ENCODE peak calls at places on chromosome 22, in five cellular contexts. One of them, this sample, is unnamed.

GRCh38 chr22:24683671-24684070 is 80.7 kb downstream of the GGT1 start:
- DNase-seq in Peyer's patch: no peak
- DNase-seq in sigmoid colon: no peak
- DNase-seq in keratinocyte: no peak
- DNase-seq in ovary: no peak
- DNase-seq in this sample: no peak

GRCh38 chr22:30754971-30755759 is 60.5 kb downstream of the OSBP2 start:
- DNase-seq in Peyer's patch: peak; percentile 82
- DNase-seq in sigmoid colon: peak; percentile 72
- DNase-seq in keratinocyte: peak; percentile 25
- DNase-seq in ovary: peak; percentile 41
- DNase-seq in this sample: peak; percentile 66

GRCh38 chr22:23751441-23751996 is 607 bp upstream of the ZNF70 start:
- DNase-seq in Peyer's patch: no peak
- DNase-seq in sigmoid colon: peak; percentile 77
- DNase-seq in keratinocyte: no peak
- DNase-seq in ovary: peak; percentile 61
- DNase-seq in this sample: peak; percentile 69

GRCh38 chr22:39177791-39178190 is 25.3 kb upstream of the CBX7 start:
- DNase-seq in Peyer's patch: no peak
- DNase-seq in sigmoid colon: no peak
- DNase-seq in keratinocyte: no peak
- DNase-seq in ovary: peak; percentile 39
- DNase-seq in this sample: no peak

GRCh38 chr22:18067548-18068341 is 10.0 kb upstream of the PEX26 start:
- DNase-seq in Peyer's patch: no peak
- DNase-seq in sigmoid colon: no peak
- DNase-seq in keratinocyte: no peak
- DNase-seq in ovary: peak; percentile 50
- DNase-seq in this sample: no peak

GRCh38 chr22:41021655-41022454 is 70.5 kb upstream of the EP300 start:
- DNase-seq in Peyer's patch: peak; percentile 81
- DNase-seq in sigmoid colon: peak; percentile 88
- DNase-seq in keratinocyte: no peak
- DNase-seq in ovary: peak; percentile 84
- DNase-seq in this sample: peak; percentile 83

GRCh38 chr22:22752199-22752555 is 107.8 kb downstream of the GGTLC2 start:
- DNase-seq in Peyer's patch: no peak
- DNase-seq in sigmoid colon: no peak
- DNase-seq in keratinocyte: no peak
- DNase-seq in ovary: no peak
- DNase-seq in this sample: no peak

GRCh38 chr22:44408227-44409192 is 89.5 kb downstream of the RTL6 start:
- DNase-seq in Peyer's patch: no peak
- DNase-seq in sigmoid colon: peak; percentile 44
- DNase-seq in keratinocyte: no peak
- DNase-seq in ovary: peak; percentile 19
- DNase-seq in this sample: no peak

GRCh38 chr22:40666151-40666848 is 13.0 kb upstream of the MCHR1 start:
- DNase-seq in Peyer's patch: no peak
- DNase-seq in sigmoid colon: no peak
- DNase-seq in keratinocyte: no peak
- DNase-seq in ovary: no peak
- DNase-seq in this sample: no peak

GRCh38 chr22:43861529-43861928 is 784 bp downstream of the SULT4A1 start:
- DNase-seq in Peyer's patch: no peak
- DNase-seq in sigmoid colon: peak; percentile 39
- DNase-seq in keratinocyte: no peak
- DNase-seq in ovary: peak; percentile 50
- DNase-seq in this sample: peak; percentile 22

GRCh38 chr22:22061085-22062077 is 78.8 kb upstream of the TOP3B start:
- DNase-seq in Peyer's patch: no peak
- DNase-seq in sigmoid colon: peak; percentile 78
- DNase-seq in keratinocyte: no peak
- DNase-seq in ovary: peak; percentile 54
- DNase-seq in this sample: no peak

DNA sequence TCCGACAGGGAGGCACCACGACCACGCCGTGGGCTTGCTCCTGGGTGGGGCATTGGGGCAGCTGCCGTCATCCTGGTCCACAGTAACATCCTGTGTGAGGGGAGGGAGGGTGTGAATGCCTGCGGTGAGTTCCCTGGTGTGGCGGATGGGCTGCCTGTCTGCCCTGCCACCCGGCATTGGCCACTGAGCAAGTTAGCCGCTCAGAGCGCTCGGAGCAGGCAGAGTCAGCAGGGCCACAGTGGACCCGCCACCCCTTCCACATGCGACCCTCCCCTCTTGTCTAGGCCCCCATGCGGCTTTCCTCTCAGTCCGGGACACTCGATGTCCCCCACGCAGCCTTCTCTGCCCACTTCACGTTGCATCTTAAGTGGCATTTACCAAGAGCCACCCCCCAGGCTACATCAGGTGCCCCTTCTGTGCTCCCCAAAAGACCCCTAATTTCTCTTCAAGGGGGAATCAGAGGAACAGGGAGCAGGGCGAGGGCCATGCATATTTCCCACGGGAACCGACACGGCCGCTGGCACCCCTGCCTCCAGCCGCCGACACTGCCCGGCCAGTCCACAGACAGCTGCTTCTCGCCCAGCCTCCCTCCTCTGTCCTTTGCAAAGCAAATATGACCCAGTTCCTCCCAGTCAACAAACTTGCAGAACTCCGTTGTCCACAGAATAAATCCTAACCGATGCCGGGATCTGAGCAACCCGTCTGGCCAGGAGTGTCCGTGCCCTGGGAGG is 1482.1 kb downstream of the TBC1D22A start:
- DNase-seq in Peyer's patch: no peak
- DNase-seq in sigmoid colon: no peak
- DNase-seq in keratinocyte: no peak
- DNase-seq in ovary: no peak
- DNase-seq in this sample: no peak
- H3K4me1 ChIP-seq in Peyer's patch: no peaks in the 10 kb centered on the region
- H3K4me1 ChIP-seq in sigmoid colon: no peaks in the 10 kb centered on the region
- H3K4me1 ChIP-seq in keratinocyte: no peaks in the 10 kb centered on the region
- H3K4me1 ChIP-seq in ovary: no peaks in the 10 kb centered on the region
- H3K4me1 ChIP-seq in this sample: no peaks in the 10 kb centered on the region

GRCh38 chr22:29733362-29734322 is 13.8 kb downstream of the CABP7 start:
- DNase-seq in Peyer's patch: peak; percentile 53
- DNase-seq in sigmoid colon: no peak
- DNase-seq in keratinocyte: no peak
- DNase-seq in ovary: no peak
- DNase-seq in this sample: peak; percentile 41
- H3K4me1 ChIP-seq in Peyer's patch: no peaks in the 10 kb centered on the region
- H3K4me1 ChIP-seq in sigmoid colon: peaks cover 16% of the 10 kb centered on the region
- H3K4me1 ChIP-seq in keratinocyte: peaks cover 3% of the 10 kb centered on the region
- H3K4me1 ChIP-seq in ovary: no peaks in the 10 kb centered on the region
- H3K4me1 ChIP-seq in this sample: no peaks in the 10 kb centered on the region

DNA sequence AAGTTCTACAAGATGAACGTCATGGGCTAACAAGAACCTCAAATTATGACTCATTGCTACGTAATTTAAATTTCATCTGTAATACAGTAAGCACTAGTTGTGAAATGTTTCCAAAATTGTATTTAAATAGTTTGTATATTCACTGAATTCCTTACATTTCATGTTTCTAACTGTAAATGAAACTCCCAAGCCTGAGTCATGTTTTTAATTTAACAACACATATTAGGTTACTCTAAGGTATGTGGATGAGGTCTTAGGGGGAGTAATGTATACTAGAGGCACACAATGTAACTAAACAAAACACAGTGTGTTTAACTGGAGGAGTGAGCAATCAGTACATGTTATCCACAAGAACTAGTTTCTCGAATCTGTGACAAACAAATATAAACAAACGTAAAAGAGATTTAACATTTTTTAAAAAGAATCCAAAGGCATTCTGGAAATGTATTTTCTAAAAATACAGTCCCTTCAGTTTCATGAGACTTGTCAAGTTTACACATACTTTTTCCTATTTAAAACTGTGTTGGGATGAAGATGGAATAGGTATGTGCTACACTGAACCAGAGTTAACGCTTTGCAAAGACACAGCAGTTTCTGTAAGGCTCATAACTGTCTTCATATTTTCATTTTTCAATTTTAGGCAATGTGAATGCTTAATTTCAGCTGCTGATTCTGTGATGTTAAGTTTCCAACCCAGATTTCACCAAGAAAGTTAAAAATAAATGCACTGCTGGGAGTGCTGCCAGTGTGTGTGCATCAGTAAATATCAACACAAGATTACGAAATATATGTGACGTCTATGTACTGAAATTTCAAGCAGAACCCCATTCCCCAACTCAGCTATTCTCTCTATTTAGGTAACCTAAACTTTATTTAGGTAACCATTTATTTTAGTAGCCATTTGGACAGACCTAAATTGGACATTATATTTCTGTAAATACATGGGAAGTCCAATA is 52.6 kb downstream of the PITPNB start:
- DNase-seq in Peyer's patch: no peak
- DNase-seq in sigmoid colon: peak; percentile 89
- DNase-seq in keratinocyte: peak; percentile 28
- DNase-seq in ovary: peak; percentile 78
- DNase-seq in this sample: peak; percentile 35
- H3K4me1 ChIP-seq in Peyer's patch: peaks cover 6% of the 10 kb centered on the region
- H3K4me1 ChIP-seq in sigmoid colon: peaks cover 89% of the 10 kb centered on the region
- H3K4me1 ChIP-seq in keratinocyte: peaks cover 25% of the 10 kb centered on the region
- H3K4me1 ChIP-seq in ovary: peaks cover 15% of the 10 kb centered on the region
- H3K4me1 ChIP-seq in this sample: peaks cover 27% of the 10 kb centered on the region

GRCh38 chr22:37313376-37314314 is 31.3 kb downstream of the CYTH4 start:
- DNase-seq in Peyer's patch: no peak
- DNase-seq in sigmoid colon: no peak
- DNase-seq in keratinocyte: no peak
- DNase-seq in ovary: no peak
- DNase-seq in this sample: no peak
- H3K4me1 ChIP-seq in Peyer's patch: peaks cover 18% of the 10 kb centered on the region
- H3K4me1 ChIP-seq in sigmoid colon: no peaks in the 10 kb centered on the region
- H3K4me1 ChIP-seq in keratinocyte: peaks cover 33% of the 10 kb centered on the region
- H3K4me1 ChIP-seq in ovary: no peaks in the 10 kb centered on the region
- H3K4me1 ChIP-seq in this sample: no peaks in the 10 kb centered on the region

This sample was measured in mucosa of descending colon.